ENCODE peak calls at places on chromosomes 2 and 18, in four cellular contexts. G, U, Y and L are unnamed samples.

GRCh38 chr2:218895758-218896500 is 15.3 kb downstream of the WNT10A start:
- DNase-seq in G (no peak), U (no peak), Y (no peak), L (no peak)

GRCh38 chr2:161722547-161723503 is 98.6 kb downstream of the SLC4A10 start:
- DNase-seq in Y (no peak), G (no peak), U (no peak), L (no peak)

GRCh38 chr18:27762054-27762453 is 414.9 kb downstream of the CDH2 start:
- DNase-seq in Y (no peak), G (no peak), U (no peak), L (no peak)

GRCh38 chr2:159904127-159904564 is 106.1 kb upstream of the CD302 start:
- DNase-seq in G (no peak), U (no peak), Y (no peak), L (no peak)

GRCh38 chr2:2662037-2662846 is 331.2 kb upstream of the MYT1L start:
- DNase-seq in Y (no peak), U (no peak), G (no peak), L (no peak)

GRCh38 chr18:48711651-48712486 is 173.0 kb downstream of the CTIF start:
- DNase-seq in U (no peak), G (peak; percentile 53), Y (peak; percentile 33), L (no peak)

GRCh38 chr18:28995319-28995718 is 818.4 kb upstream of the CDH2 start:
- DNase-seq in U (no peak), Y (no peak), G (no peak), L (no peak)

GRCh38 chr2:225354281-225354774 is 45.2 kb upstream of the NYAP2 start:
- DNase-seq in G (peak; percentile 86), Y (peak; percentile 4), U (peak; percentile 23), L (no peak)

GRCh38 chr2:101348851-101349250 is 38.5 kb downstream of the CREG2 start:
- DNase-seq in U (no peak), G (no peak), Y (no peak), L (no peak)

GRCh38 chr2:39119732-39120520 is 925 bp downstream of the SOS1 start:
- DNase-seq in U (no peak), G (no peak), Y (peak; percentile 54), L (peak; percentile 56)
- TF ChIP-seq CTCF in U (no peak), G (no peak), Y (no peak), L (peak; percentile 16)

DNA sequence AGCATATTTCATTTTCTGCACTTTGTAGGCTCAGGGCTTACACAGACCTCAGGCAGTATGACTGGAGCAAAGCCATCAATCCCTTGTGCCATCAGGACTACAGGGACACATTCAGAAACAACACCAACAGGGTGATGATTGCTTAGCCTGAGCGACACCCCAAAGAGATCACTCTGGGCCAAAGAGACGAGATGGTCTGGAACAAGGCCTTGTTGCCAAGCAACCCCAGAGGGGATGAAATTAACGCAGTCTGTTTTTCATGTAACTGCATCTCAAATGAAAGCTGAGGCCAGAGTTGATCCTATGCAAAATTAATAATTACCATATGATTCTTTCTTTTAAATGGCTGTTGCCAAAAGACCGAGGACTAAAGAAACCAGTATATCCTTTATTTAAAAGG is 20.2 kb upstream of the B3GNT2 start:
- DNase-seq in U (no peak), G (no peak), Y (no peak), L (no peak)
- TF ChIP-seq CTCF in U (no peak), G (no peak), Y (no peak), L (no peak)

DNA sequence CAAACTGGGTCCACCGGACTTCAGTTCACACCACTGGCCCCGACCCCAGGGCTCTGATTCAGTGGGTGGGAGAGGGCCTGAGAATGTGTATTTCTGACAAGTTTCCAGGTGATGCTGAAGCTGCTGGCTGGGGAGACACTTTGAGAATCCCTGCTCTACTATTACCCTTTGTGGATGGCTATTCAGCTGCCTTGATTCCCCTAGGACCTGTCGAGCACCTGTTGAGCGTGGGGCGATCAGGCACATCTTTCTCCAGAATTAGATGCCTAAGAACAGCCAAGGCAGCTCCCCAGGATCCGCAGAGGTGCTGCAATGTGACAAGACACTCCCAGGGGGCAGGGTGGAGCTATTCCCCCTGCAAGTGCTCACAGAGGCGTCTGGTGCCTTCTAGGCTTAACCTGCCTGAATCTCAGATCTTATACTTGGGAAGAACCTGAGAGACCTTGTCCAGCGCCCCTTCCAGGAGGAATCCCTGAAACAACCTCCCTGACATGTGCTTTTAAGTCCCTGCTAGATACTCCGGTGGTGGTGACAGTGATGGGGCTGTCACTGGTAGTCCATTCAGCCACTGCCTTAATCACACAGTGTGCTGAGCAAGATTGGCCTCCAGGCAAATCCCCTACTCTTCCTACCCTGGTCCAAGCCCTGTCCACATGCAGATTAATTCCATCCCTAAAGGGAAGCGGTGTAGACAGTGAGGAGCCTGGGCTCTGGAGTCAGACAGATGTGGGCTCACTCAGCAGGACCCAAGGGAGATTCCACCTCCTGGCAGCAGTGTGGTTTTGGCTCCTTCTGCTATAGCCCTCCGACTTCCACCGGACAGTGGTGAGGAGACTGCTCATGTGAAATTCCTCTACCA is 43.4 kb upstream of the OTOF start:
- DNase-seq in U (no peak), G (peak; percentile 7), Y (peak; percentile 50), L (no peak)
- TF ChIP-seq CTCF in U (peak; percentile 25), G (peak; percentile 65), Y (peak; percentile 24), L (no peak)

GRCh38 chr2:202031261-202031986 is 2.2 kb upstream of the FZD7 start:
- DNase-seq in G (no peak), Y (no peak), U (no peak), L (no peak)

GRCh38 chr2:202034249-202035088 is 814 bp downstream of the FZD7 start:
- DNase-seq in Y (peak; percentile 35), G (peak; percentile 33), U (no peak), L (no peak)

GRCh38 chr2:202032841-202033316 is 776 bp upstream of the FZD7 start:
- DNase-seq in U (no peak), G (peak; percentile 16), Y (peak; percentile 75), L (no peak)

GRCh38 chr2:202035089-202035940 is 1.7 kb downstream of the FZD7 start:
- DNase-seq in U (peak; percentile 50), Y (peak; percentile 70), G (peak; percentile 48), L (no peak)

GRCh38 chr2:202033317-202034248 is at the start of gene FZD7:
- DNase-seq in U (peak; percentile 72), G (peak; percentile 84), Y (peak; percentile 94), L (peak; percentile 60)
- TF ChIP-seq CTCF in U (no peak), G (peak; percentile 46), Y (no peak), L (no peak)

GRCh38 chr2:178306351-178307073 is 112.2 kb downstream of the OSBPL6 start:
- DNase-seq in G (peak; percentile 55), U (no peak), Y (peak; percentile 67), L (no peak)
- TF ChIP-seq CTCF in G (peak; percentile 85), U (peak; percentile 76), Y (peak; percentile 32), L (peak; percentile 21)

GRCh38 chr18:56083097-56083865 is 495.3 kb upstream of the TCF4 start:
- DNase-seq in Y (no peak), U (no peak), G (no peak), L (peak; percentile 38)
- TF ChIP-seq CTCF in Y (no peak), U (no peak), G (peak; percentile 31), L (no peak)

GRCh38 chr2:20722592-20722991 is 55.6 kb downstream of the GDF7 start:
- DNase-seq in U (no peak), G (no peak), Y (no peak), L (no peak)
- TF ChIP-seq CTCF in U (no peak), G (no peak), Y (no peak), L (no peak)